ENCODE peak calls at places on chromosomes 1 and 21, in eight cellular contexts. B is activated T-cell treated with anti-CD3 and anti-CD28 coated beads for 1 hour; V is effector CD4-positive, alpha-beta T cell; F is activated T-helper 1 cell treated with Interleukin-2 at 50 U/mL for 16 hours; N is NCI-H2081; L is C1 segment of cervical spinal cord; Y is endothelial cell; A is H9. S is an unnamed sample.

GRCh38 chr1:17120962-17121837 is 1.9 kb upstream of the PADI2 start:
- DNase-seq in B (no peak), V (no peak), F (no peak), N (no peak), L (no peak), Y (no peak), A (no peak), S (no peak)

GRCh38 chr1:167518331-167518700 is at the start of gene CD247:
- DNase-seq in B (peak), V (peak), F (peak), N (no peak), L (no peak), Y (no peak), A (no peak), S (no peak)

GRCh38 chr1:61247051-61247854 is 164.9 kb downstream of the NFIA start:
- DNase-seq in B (no peak), V (no peak), F (no peak), N (peak), L (no peak), Y (no peak), A (no peak), S (no peak)

GRCh38 chr1:30034627-30035521 is 688.5 kb downstream of the MATN1 start:
- DNase-seq in B (no peak), V (no peak), F (no peak), N (peak), L (peak), Y (no peak), A (no peak), S (no peak)

GRCh38 chr1:173555651-173556305 is 47.1 kb downstream of the SLC9C2 start:
- DNase-seq in B (no peak), V (no peak), F (no peak), N (no peak), L (no peak), Y (no peak), A (no peak), S (no peak)

GRCh38 chr1:106975944-106976343 is 80.5 kb upstream of the PRMT6 start:
- DNase-seq in B (no peak), V (no peak), F (no peak), N (no peak), L (no peak), Y (no peak), A (peak), S (no peak)

GRCh38 chr1:179327679-179328078 is 34.1 kb downstream of the SOAT1 start:
- DNase-seq in B (no peak), V (no peak), F (no peak), N (no peak), L (no peak), Y (no peak), A (no peak), S (no peak)

GRCh38 chr1:154794608-154795007 is 75.5 kb downstream of the KCNN3 start:
- DNase-seq in B (no peak), V (no peak), F (no peak), N (no peak), L (no peak), Y (no peak), A (no peak), S (no peak)

GRCh38 chr1:160460683-160461287 is 60.4 kb downstream of the VANGL2 start:
- DNase-seq in B (no peak), V (no peak), F (no peak), N (no peak), L (no peak), Y (peak), A (no peak), S (no peak)

GRCh38 chr1:9717193-9718005 is 65.9 kb downstream of the PIK3CD start:
- DNase-seq in B (peak), V (peak), F (peak), N (no peak), L (no peak), Y (no peak), A (peak), S (no peak)

GRCh38 chr1:8540266-8540926 is 222.5 kb downstream of the SLC45A1 start:
- DNase-seq in B (no peak), V (no peak), F (no peak), N (no peak), L (no peak), Y (no peak), A (no peak), S (no peak)

GRCh38 chr1:225468270-225469020 is 40.6 kb upstream of the LBR start:
- DNase-seq in B (no peak), V (no peak), F (no peak), N (no peak), L (no peak), Y (no peak), A (peak), S (no peak)

GRCh38 chr1:15153184-15153841 is at the start of gene TMEM51:
- DNase-seq in B (no peak), V (no peak), F (no peak), N (peak), L (no peak), Y (peak), A (peak), S (no peak)

GRCh38 chr1:185045793-185046441 is 559 bp downstream of the RNF2 start:
- DNase-seq in B (peak), V (peak), F (no peak), N (no peak), L (no peak), Y (peak), A (peak), S (no peak)

GRCh38 chr1:243495442-243496172 is 239.8 kb downstream of the SDCCAG8 start:
- DNase-seq in B (no peak), V (no peak), F (no peak), N (no peak), L (no peak), Y (no peak), A (no peak), S (no peak)

GRCh38 chr1:55477953-55478352 is 262.8 kb upstream of the USP24 start:
- DNase-seq in B (no peak), V (no peak), F (no peak), N (no peak), L (no peak), Y (no peak), A (no peak), S (no peak)

GRCh38 chr1:6066680-6067079 is 21.0 kb downstream of the KCNAB2 start:
- DNase-seq in B (no peak), V (no peak), F (no peak), N (no peak), L (no peak), Y (no peak), A (no peak), S (no peak)

GRCh38 chr1:157806431-157807149 is 13.3 kb downstream of the FCRL1 start:
- DNase-seq in B (no peak), V (no peak), F (no peak), N (no peak), L (no peak), Y (no peak), A (no peak), S (no peak)

GRCh38 chr1:163824490-163824889 is 502.7 kb downstream of the NUF2 start:
- DNase-seq in B (no peak), V (no peak), F (no peak), N (no peak), L (no peak), Y (no peak), A (no peak), S (no peak)

GRCh38 chr1:20720631-20721051 is 2.8 kb upstream of the KIF17 start:
- DNase-seq in B (no peak), V (no peak), F (no peak), N (no peak), L (no peak), Y (peak), A (no peak), S (no peak)

GRCh38 chr1:24481098-24481497 is 21.5 kb upstream of the RCAN3 start:
- DNase-seq in B (no peak), V (peak), F (peak), N (no peak), L (no peak), Y (peak), A (no peak), S (no peak)

GRCh38 chr1:37875833-37876232 is 16.4 kb upstream of the MTF1 start:
- DNase-seq in B (no peak), V (no peak), F (no peak), N (no peak), L (no peak), Y (no peak), A (no peak), S (no peak)

GRCh38 chr1:29383972-29384371 is 147.7 kb downstream of the PTPRU start:
- DNase-seq in B (no peak), V (no peak), F (no peak), N (no peak), L (no peak), Y (no peak), A (no peak), S (no peak)

GRCh38 chr1:203480525-203481084 is 5.0 kb downstream of the PRELP start:
- DNase-seq in B (peak), V (peak), F (peak), N (peak), L (no peak), Y (no peak), A (peak), S (no peak)

GRCh38 chr1:228459091-228459993 is 27.8 kb upstream of the RNF187 start:
- DNase-seq in B (peak), V (no peak), F (peak), N (peak), L (no peak), Y (peak), A (peak), S (peak)

GRCh38 chr1:82160036-82160435 is 359.3 kb downstream of the ADGRL2 start:
- DNase-seq in B (no peak), V (no peak), F (no peak), N (no peak), L (no peak), Y (no peak), A (no peak), S (no peak)

GRCh38 chr1:44808063-44808937 is at the start of gene BTBD19:
- DNase-seq in B (peak), V (no peak), F (peak), N (no peak), L (no peak), Y (peak), A (peak), S (peak)

GRCh38 chr1:206526064-206526911 is 19.0 kb downstream of the RASSF5 start:
- DNase-seq in B (no peak), V (no peak), F (no peak), N (no peak), L (no peak), Y (no peak), A (no peak), S (no peak)

GRCh38 chr21:38914531-38915385 is 109.0 kb downstream of the ETS2 start:
- DNase-seq in B (no peak), V (no peak), F (no peak), N (no peak), L (no peak), Y (no peak), A (peak), S (no peak)

GRCh38 chr1:112793631-112794565 is 78.8 kb upstream of the PPM1J start:
- DNase-seq in B (no peak), V (no peak), F (no peak), N (no peak), L (no peak), Y (no peak), A (peak), S (no peak)

GRCh38 chr1:55457874-55458273 is 242.7 kb upstream of the USP24 start:
- DNase-seq in B (no peak), V (no peak), F (no peak), N (no peak), L (no peak), Y (no peak), A (no peak), S (no peak)

GRCh38 chr1:156528231-156528630 is 27.7 kb upstream of the MEF2D start:
- DNase-seq in B (no peak), V (no peak), F (no peak), N (no peak), L (no peak), Y (no peak), A (no peak), S (no peak)

GRCh38 chr1:86419277-86419903 is 4.6 kb upstream of the CLCA2 start:
- DNase-seq in B (peak), V (no peak), F (no peak), N (peak), L (no peak), Y (no peak), A (no peak), S (no peak)

GRCh38 chr1:228289996-228290881 is 82.4 kb downstream of the OBSCN start:
- DNase-seq in B (no peak), V (no peak), F (no peak), N (no peak), L (no peak), Y (no peak), A (no peak), S (no peak)

GRCh38 chr1:84141177-84142003 is 2.7 kb upstream of the PRKACB start:
- DNase-seq in B (no peak), V (no peak), F (no peak), N (no peak), L (no peak), Y (no peak), A (no peak), S (no peak)

GRCh38 chr1:244212219-244212618 is 161.1 kb downstream of the ZBTB18 start:
- DNase-seq in B (no peak), V (no peak), F (no peak), N (no peak), L (no peak), Y (no peak), A (no peak), S (no peak)

S was measured in nucleus accumbens.